ENCODE peak calls at places on chromosome 21, in ten cellular contexts. T, N, V, B, Z, Q, L, F, G and J are unnamed samples.

GRCh38 chr21:44299458-44300261 is at the start of gene PFKL:
- DNase-seq in T (peak), N (peak), V (peak), B (peak), Z (peak), Q (no peak), L (no peak), F (peak), G (peak), J (peak)

GRCh38 chr21:31887596-31887920 is 14.7 kb downstream of the HUNK start:
- DNase-seq in T (no peak), N (no peak), V (no peak), B (no peak), Z (no peak), Q (no peak), L (no peak), F (no peak), G (no peak), J (no peak)

GRCh38 chr21:16047857-16048256 is 318.1 kb downstream of the USP25 start:
- DNase-seq in T (no peak), N (no peak), V (peak), B (no peak), Z (no peak), Q (no peak), L (no peak), F (no peak), G (no peak), J (no peak)

GRCh38 chr21:38351961-38352521 is 95.2 kb downstream of the KCNJ15 start:
- DNase-seq in T (no peak), N (no peak), V (peak), B (no peak), Z (no peak), Q (no peak), L (no peak), F (no peak), G (no peak), J (no peak)

GRCh38 chr21:44582980-44583799 is 2.8 kb upstream of the KRTAP10-5 start:
- DNase-seq in T (no peak), N (no peak), V (no peak), B (no peak), Z (no peak), Q (no peak), L (no peak), F (no peak), G (peak), J (no peak)

GRCh38 chr21:45622416-45623097 is 21.0 kb upstream of the PCBP3 start:
- DNase-seq in T (no peak), N (no peak), V (no peak), B (no peak), Z (no peak), Q (no peak), L (no peak), F (peak), G (peak), J (no peak)

GRCh38 chr21:18334066-18334465 is 69.5 kb downstream of the TMPRSS15 start:
- DNase-seq in T (no peak), N (no peak), V (no peak), B (no peak), Z (no peak), Q (no peak), L (no peak), F (no peak), G (no peak), J (no peak)

GRCh38 chr21:16305686-16306085 is 575.9 kb downstream of the USP25 start:
- DNase-seq in T (no peak), N (no peak), V (peak), B (no peak), Z (no peak), Q (no peak), L (no peak), F (no peak), G (no peak), J (no peak)

GRCh38 chr21:28018741-28019669 is 973.7 kb downstream of the LTN1 start:
- DNase-seq in T (peak), N (no peak), V (no peak), B (no peak), Z (peak), Q (no peak), L (no peak), F (peak), G (no peak), J (no peak)

GRCh38 chr21:43973634-43973955 is 38.5 kb upstream of the TRAPPC10 start:
- DNase-seq in T (no peak), N (no peak), V (no peak), B (no peak), Z (no peak), Q (no peak), L (no peak), F (no peak), G (no peak), J (no peak)

GRCh38 chr21:41235214-41235613 is 67.3 kb downstream of the BACE2 start:
- DNase-seq in T (no peak), N (no peak), V (no peak), B (no peak), Z (no peak), Q (no peak), L (no peak), F (no peak), G (no peak), J (no peak)

GRCh38 chr21:14691924-14692323 is 145.8 kb upstream of the SAMSN1 start:
- DNase-seq in T (no peak), N (no peak), V (no peak), B (no peak), Z (no peak), Q (no peak), L (no peak), F (no peak), G (no peak), J (no peak)

GRCh38 chr21:45370575-45370974 is 34.4 kb upstream of the COL18A1 start:
- DNase-seq in T (peak), N (no peak), V (no peak), B (no peak), Z (no peak), Q (no peak), L (no peak), F (no peak), G (no peak), J (no peak)

DNA sequence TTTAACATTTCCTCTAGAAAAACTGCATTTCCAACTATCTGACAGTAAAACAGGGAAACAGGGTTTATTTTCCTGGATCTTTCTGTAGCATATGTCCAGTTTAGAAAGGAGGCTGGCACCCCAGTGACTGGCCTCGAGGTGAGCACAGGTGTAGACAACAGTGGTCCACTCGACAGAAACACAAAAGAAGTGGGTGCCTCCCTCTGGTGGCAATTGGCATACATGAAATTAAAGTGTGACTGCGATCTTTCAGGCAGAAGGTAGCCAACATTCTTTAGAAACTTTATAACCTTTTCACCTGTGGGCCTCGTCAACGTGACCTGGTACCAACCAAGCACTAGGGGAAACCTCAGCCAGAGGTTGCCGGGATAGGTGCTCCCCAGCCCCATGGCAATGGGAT is 44.0 kb downstream of the PCP4 start:
- DNase-seq in T (no peak), N (no peak), V (no peak), B (no peak), Z (no peak), Q (no peak), L (no peak), F (no peak), G (no peak), J (no peak)
- TF ChIP-seq CTCF in T (no peak), N (peak), V (no peak), B (no peak), Z (no peak), Q (peak), L (no peak), F (peak), G (no peak), J (no peak)

GRCh38 chr21:35908311-35909078 is 151.8 kb downstream of the SETD4 start:
- DNase-seq in T (no peak), N (no peak), V (no peak), B (no peak), Z (no peak), Q (no peak), L (no peak), F (no peak), G (no peak), J (no peak)

GRCh38 chr21:35911412-35912191 is 148.7 kb downstream of the SETD4 start:
- DNase-seq in T (no peak), N (no peak), V (no peak), B (no peak), Z (no peak), Q (no peak), L (no peak), F (no peak), G (no peak), J (no peak)

GRCh38 chr21:35905973-35906357 is 154.4 kb downstream of the SETD4 start:
- DNase-seq in T (no peak), N (no peak), V (no peak), B (no peak), Z (no peak), Q (no peak), L (no peak), F (no peak), G (no peak), J (no peak)

GRCh38 chr21:35906587-35906986 is 153.7 kb downstream of the SETD4 start:
- DNase-seq in T (no peak), N (no peak), V (no peak), B (no peak), Z (no peak), Q (no peak), L (no peak), F (no peak), G (no peak), J (no peak)

GRCh38 chr21:35909456-35910178 is 150.7 kb downstream of the SETD4 start:
- DNase-seq in T (no peak), N (no peak), V (peak), B (no peak), Z (no peak), Q (no peak), L (no peak), F (no peak), G (no peak), J (no peak)
- TF ChIP-seq CTCF in T (no peak), N (no peak), V (no peak), B (no peak), Z (no peak), Q (no peak), L (no peak), F (no peak), G (no peak), J (no peak)

GRCh38 chr21:30838536-30838935 is 9.0 kb upstream of the KRTAP7-1 start:
- DNase-seq in T (no peak), N (no peak), V (no peak), B (no peak), Z (no peak), Q (no peak), L (no peak), F (no peak), G (no peak), J (no peak)

GRCh38 chr21:30842990-30843389 is 13.4 kb upstream of the KRTAP7-1 start:
- DNase-seq in T (no peak), N (no peak), V (no peak), B (no peak), Z (no peak), Q (no peak), L (no peak), F (no peak), G (no peak), J (no peak)

DNA sequence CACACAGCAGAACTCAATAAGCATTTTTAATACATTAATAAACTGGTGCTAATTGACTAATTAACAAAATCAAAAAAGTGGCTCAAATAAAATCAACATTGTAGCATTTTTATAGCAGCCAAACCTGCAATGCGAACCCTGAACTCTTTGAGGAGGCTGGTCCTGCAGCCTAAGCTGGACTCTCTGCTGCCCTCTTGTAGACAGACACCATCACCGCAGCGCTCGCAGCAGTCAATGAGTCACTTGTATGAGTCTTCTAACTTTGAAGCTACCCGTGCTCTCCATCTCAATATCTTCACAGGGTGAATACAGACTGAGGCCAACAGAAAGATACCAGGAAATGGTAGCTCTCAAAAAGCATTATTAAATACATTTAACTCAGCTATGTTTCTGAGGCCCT is 9.7 kb upstream of the KRTAP7-1 start:
- DNase-seq in T (no peak), N (peak), V (no peak), B (no peak), Z (peak), Q (no peak), L (no peak), F (peak), G (no peak), J (peak)
- TF ChIP-seq CTCF in T (peak), N (peak), V (peak), B (no peak), Z (peak), Q (peak), L (no peak), F (peak), G (no peak), J (no peak)

DNA sequence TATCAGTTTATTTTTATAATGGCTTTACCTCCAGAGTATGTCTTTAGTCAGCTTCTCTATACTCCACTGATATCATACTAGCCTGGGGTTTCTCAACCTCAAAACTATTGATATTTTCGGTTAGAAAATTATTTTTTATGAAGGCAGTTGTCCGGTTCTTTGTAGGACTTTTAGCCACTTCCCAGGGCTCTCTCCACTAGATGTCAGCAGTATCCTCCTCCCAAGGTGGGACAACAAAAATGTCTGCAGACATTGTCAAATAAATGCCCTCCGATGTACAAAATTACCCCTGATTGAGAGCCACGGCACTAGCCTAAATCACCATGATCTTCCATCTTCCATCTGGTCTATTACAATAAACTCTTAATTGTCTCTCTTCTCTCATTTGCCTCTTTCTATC is 4.1 kb upstream of the GRIK1 start:
- DNase-seq in T (no peak), N (no peak), V (no peak), B (no peak), Z (peak), Q (no peak), L (no peak), F (no peak), G (no peak), J (no peak)
- TF ChIP-seq CTCF in T (no peak), N (peak), V (no peak), B (no peak), Z (no peak), Q (peak), L (no peak), F (peak), G (no peak), J (no peak)

DNA sequence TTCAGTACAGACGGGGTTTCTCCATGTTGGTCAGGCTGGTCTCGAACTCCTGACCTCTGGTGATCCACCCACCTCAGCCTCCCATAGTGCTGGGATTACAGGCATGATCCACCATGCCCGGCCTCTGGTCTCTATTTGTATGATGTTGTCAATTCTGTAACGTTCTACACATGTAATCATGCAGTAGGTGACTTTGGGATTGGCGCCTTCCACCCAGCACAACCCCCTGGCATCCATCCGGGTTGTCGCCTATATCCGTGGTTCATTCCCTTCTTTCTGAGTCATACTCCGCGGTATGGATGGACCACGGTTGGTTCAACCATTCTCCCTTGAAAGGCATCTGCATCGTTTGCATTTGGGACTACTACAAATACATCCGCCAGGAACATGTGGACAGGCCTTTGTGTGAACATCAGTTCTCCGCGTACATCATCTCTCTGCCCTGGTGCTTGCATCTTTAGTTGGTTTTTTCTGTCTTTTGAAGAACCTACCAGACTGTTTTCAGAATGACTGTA is 72.1 kb downstream of the PDE9A start:
- DNase-seq in T (no peak), N (no peak), V (peak), B (no peak), Z (no peak), Q (no peak), L (no peak), F (no peak), G (no peak), J (no peak)
- TF ChIP-seq CTCF in T (no peak), N (no peak), V (no peak), B (no peak), Z (no peak), Q (no peak), L (no peak), F (no peak), G (no peak), J (no peak)